ENCODE peak calls at places on chromosomes 1 and 21, in four cellular contexts. One of them, this sample, is unnamed.
A peak's percentile ranks its signal among the peaks of the same experiment; 100 is the strongest.

GRCh38 chr1:164092603-164093353 is 466.2 kb upstream of the PBX1 start:
- DNase-seq in NCI-H526: no peak
- DNase-seq in fibroblast of pulmonary artery: peak; percentile 2
- DNase-seq in stimulated activated CD8-positive, alpha-beta memory T cell treated with anti-CD3 and anti-CD28 coated beads, Interleukin-7, amount 100 ng/mL, for 24 hours: no peak
- DNase-seq in this sample: peak; percentile 39

GRCh38 chr1:17717595-17717994 is 37.5 kb upstream of the ACTL8 start:
- DNase-seq in NCI-H526: peak; percentile 25
- DNase-seq in fibroblast of pulmonary artery: no peak
- DNase-seq in stimulated activated CD8-positive, alpha-beta memory T cell treated with anti-CD3 and anti-CD28 coated beads, Interleukin-7, amount 100 ng/mL, for 24 hours: no peak
- DNase-seq in this sample: no peak

GRCh38 chr1:188425687-188426086 is 1596.9 kb downstream of the PLA2G4A start:
- DNase-seq in NCI-H526: no peak
- DNase-seq in fibroblast of pulmonary artery: peak; percentile 51
- DNase-seq in stimulated activated CD8-positive, alpha-beta memory T cell treated with anti-CD3 and anti-CD28 coated beads, Interleukin-7, amount 100 ng/mL, for 24 hours: no peak
- DNase-seq in this sample: no peak

GRCh38 chr1:220330265-220330664 is 58.0 kb upstream of the RAB3GAP2 start:
- DNase-seq in NCI-H526: no peak
- DNase-seq in fibroblast of pulmonary artery: peak; percentile 55
- DNase-seq in stimulated activated CD8-positive, alpha-beta memory T cell treated with anti-CD3 and anti-CD28 coated beads, Interleukin-7, amount 100 ng/mL, for 24 hours: no peak
- DNase-seq in this sample: peak; percentile 55

GRCh38 chr1:202505356-202505755 is 156.9 kb downstream of the PPP1R12B start:
- DNase-seq in NCI-H526: no peak
- DNase-seq in fibroblast of pulmonary artery: peak; percentile 95
- DNase-seq in stimulated activated CD8-positive, alpha-beta memory T cell treated with anti-CD3 and anti-CD28 coated beads, Interleukin-7, amount 100 ng/mL, for 24 hours: no peak
- DNase-seq in this sample: no peak

GRCh38 chr1:176205322-176205914 is 1.7 kb downstream of the COP1 start:
- DNase-seq in NCI-H526: peak; percentile 59
- DNase-seq in fibroblast of pulmonary artery: peak; percentile 4
- DNase-seq in stimulated activated CD8-positive, alpha-beta memory T cell treated with anti-CD3 and anti-CD28 coated beads, Interleukin-7, amount 100 ng/mL, for 24 hours: no peak
- DNase-seq in this sample: no peak

GRCh38 chr1:196355206-196355786 is 252.9 kb downstream of the KCNT2 start:
- DNase-seq in NCI-H526: no peak
- DNase-seq in fibroblast of pulmonary artery: peak; percentile 69
- DNase-seq in stimulated activated CD8-positive, alpha-beta memory T cell treated with anti-CD3 and anti-CD28 coated beads, Interleukin-7, amount 100 ng/mL, for 24 hours: no peak
- DNase-seq in this sample: peak; percentile 3

GRCh38 chr1:219174672-219175564 is 1.2 kb downstream of the LYPLAL1 start:
- DNase-seq in NCI-H526: no peak
- DNase-seq in fibroblast of pulmonary artery: peak; percentile 94
- DNase-seq in stimulated activated CD8-positive, alpha-beta memory T cell treated with anti-CD3 and anti-CD28 coated beads, Interleukin-7, amount 100 ng/mL, for 24 hours: no peak
- DNase-seq in this sample: peak; percentile 25

GRCh38 chr1:96365596-96365995 is 356.0 kb upstream of the PTBP2 start:
- DNase-seq in NCI-H526: no peak
- DNase-seq in fibroblast of pulmonary artery: peak; percentile 55
- DNase-seq in stimulated activated CD8-positive, alpha-beta memory T cell treated with anti-CD3 and anti-CD28 coated beads, Interleukin-7, amount 100 ng/mL, for 24 hours: no peak
- DNase-seq in this sample: peak; percentile 25

GRCh38 chr1:25513666-25514065 is 29.7 kb upstream of the LDLRAP1 start:
- DNase-seq in NCI-H526: no peak
- DNase-seq in fibroblast of pulmonary artery: no peak
- DNase-seq in stimulated activated CD8-positive, alpha-beta memory T cell treated with anti-CD3 and anti-CD28 coated beads, Interleukin-7, amount 100 ng/mL, for 24 hours: no peak
- DNase-seq in this sample: no peak

GRCh38 chr1:4113897-4114296 is 213.8 kb upstream of the C1orf174 start:
- DNase-seq in NCI-H526: no peak
- DNase-seq in fibroblast of pulmonary artery: no peak
- DNase-seq in stimulated activated CD8-positive, alpha-beta memory T cell treated with anti-CD3 and anti-CD28 coated beads, Interleukin-7, amount 100 ng/mL, for 24 hours: no peak
- DNase-seq in this sample: no peak

GRCh38 chr1:206911064-206911663 is 10.6 kb downstream of the FCMR start:
- DNase-seq in NCI-H526: no peak
- DNase-seq in fibroblast of pulmonary artery: peak; percentile 85
- DNase-seq in stimulated activated CD8-positive, alpha-beta memory T cell treated with anti-CD3 and anti-CD28 coated beads, Interleukin-7, amount 100 ng/mL, for 24 hours: no peak
- DNase-seq in this sample: peak; percentile 52

GRCh38 chr1:12181568-12181967 is 14.8 kb downstream of the TNFRSF1B start:
- DNase-seq in NCI-H526: no peak
- DNase-seq in fibroblast of pulmonary artery: no peak
- DNase-seq in stimulated activated CD8-positive, alpha-beta memory T cell treated with anti-CD3 and anti-CD28 coated beads, Interleukin-7, amount 100 ng/mL, for 24 hours: no peak
- DNase-seq in this sample: no peak

GRCh38 chr1:1680031-1680911 is 12.3 kb downstream of the SLC35E2B start:
- DNase-seq in NCI-H526: no peak
- DNase-seq in fibroblast of pulmonary artery: no peak
- DNase-seq in stimulated activated CD8-positive, alpha-beta memory T cell treated with anti-CD3 and anti-CD28 coated beads, Interleukin-7, amount 100 ng/mL, for 24 hours: no peak
- DNase-seq in this sample: no peak

GRCh38 chr1:89928506-89928905 is 66.4 kb upstream of the ZNF326 start:
- DNase-seq in NCI-H526: no peak
- DNase-seq in fibroblast of pulmonary artery: no peak
- DNase-seq in stimulated activated CD8-positive, alpha-beta memory T cell treated with anti-CD3 and anti-CD28 coated beads, Interleukin-7, amount 100 ng/mL, for 24 hours: no peak
- DNase-seq in this sample: no peak

GRCh38 chr1:18997508-18997907 is 41.0 kb upstream of the IFFO2 start:
- DNase-seq in NCI-H526: no peak
- DNase-seq in fibroblast of pulmonary artery: no peak
- DNase-seq in stimulated activated CD8-positive, alpha-beta memory T cell treated with anti-CD3 and anti-CD28 coated beads, Interleukin-7, amount 100 ng/mL, for 24 hours: no peak
- DNase-seq in this sample: no peak

GRCh38 chr1:6472391-6472790 is 6.4 kb upstream of the TNFRSF25 start:
- DNase-seq in NCI-H526: peak; percentile 66
- DNase-seq in fibroblast of pulmonary artery: no peak
- DNase-seq in stimulated activated CD8-positive, alpha-beta memory T cell treated with anti-CD3 and anti-CD28 coated beads, Interleukin-7, amount 100 ng/mL, for 24 hours: no peak
- DNase-seq in this sample: no peak

GRCh38 chr21:34946385-34947121 is 102.5 kb downstream of the RUNX1 start:
- DNase-seq in NCI-H526: no peak
- DNase-seq in fibroblast of pulmonary artery: no peak
- DNase-seq in stimulated activated CD8-positive, alpha-beta memory T cell treated with anti-CD3 and anti-CD28 coated beads, Interleukin-7, amount 100 ng/mL, for 24 hours: no peak
- DNase-seq in this sample: no peak

GRCh38 chr1:154940213-154940879 is 3.8 kb upstream of the PMVK start:
- DNase-seq in NCI-H526: no peak
- DNase-seq in fibroblast of pulmonary artery: no peak
- DNase-seq in stimulated activated CD8-positive, alpha-beta memory T cell treated with anti-CD3 and anti-CD28 coated beads, Interleukin-7, amount 100 ng/mL, for 24 hours: no peak
- DNase-seq in this sample: peak; percentile 88

GRCh38 chr1:243848165-243849088 is 1.6 kb downstream of the AKT3 start:
- DNase-seq in NCI-H526: no peak
- DNase-seq in fibroblast of pulmonary artery: no peak
- DNase-seq in stimulated activated CD8-positive, alpha-beta memory T cell treated with anti-CD3 and anti-CD28 coated beads, Interleukin-7, amount 100 ng/mL, for 24 hours: no peak
- DNase-seq in this sample: no peak

GRCh38 chr1:114756949-114757454 is 782 bp downstream of the CSDE1 start:
- DNase-seq in NCI-H526: peak; percentile 51
- DNase-seq in fibroblast of pulmonary artery: peak; percentile 64
- DNase-seq in stimulated activated CD8-positive, alpha-beta memory T cell treated with anti-CD3 and anti-CD28 coated beads, Interleukin-7, amount 100 ng/mL, for 24 hours: no peak
- DNase-seq in this sample: peak; percentile 58

GRCh38 chr1:170445096-170445495 is 86.9 kb upstream of the GORAB start:
- DNase-seq in NCI-H526: no peak
- DNase-seq in fibroblast of pulmonary artery: peak; percentile 85
- DNase-seq in stimulated activated CD8-positive, alpha-beta memory T cell treated with anti-CD3 and anti-CD28 coated beads, Interleukin-7, amount 100 ng/mL, for 24 hours: no peak
- DNase-seq in this sample: no peak